ENCODE peak calls at places on chromosomes 1 and 21, in seven cellular contexts. One of them, this sample, is unnamed.

GRCh38 chr1:28208818-28209441 is 23.9 kb downstream of the DNAJC8 start:
- DNase-seq in coronary artery: no peak
- DNase-seq in heart right ventricle: no peak
- DNase-seq in brain microvascular endothelial cell: peak; percentile 66
- DNase-seq in testis: peak; percentile 71
- DNase-seq in caudate nucleus: peak; percentile 30
- DNase-seq in tibial nerve: no peak
- DNase-seq in this sample: no peak

GRCh38 chr1:1073743-1074587 is at the start of gene RNF223:
- DNase-seq in coronary artery: no peak
- DNase-seq in heart right ventricle: no peak
- DNase-seq in caudate nucleus: no peak
- DNase-seq in brain microvascular endothelial cell: no peak
- DNase-seq in tibial nerve: no peak
- DNase-seq in testis: no peak
- DNase-seq in this sample: no peak

GRCh38 chr1:196152086-196152485 is 456.2 kb downstream of the KCNT2 start:
- DNase-seq in tibial nerve: no peak
- DNase-seq in heart right ventricle: no peak
- DNase-seq in caudate nucleus: no peak
- DNase-seq in coronary artery: no peak
- DNase-seq in testis: no peak
- DNase-seq in brain microvascular endothelial cell: no peak
- DNase-seq in this sample: no peak

GRCh38 chr21:42830456-42831455 is 48.6 kb downstream of the WDR4 start:
- DNase-seq in heart right ventricle: no peak
- DNase-seq in tibial nerve: no peak
- DNase-seq in brain microvascular endothelial cell: no peak
- DNase-seq in testis: no peak
- DNase-seq in caudate nucleus: no peak
- DNase-seq in coronary artery: peak; percentile 64
- DNase-seq in this sample: no peak

GRCh38 chr1:234125283-234125682 is 220.8 kb downstream of the SLC35F3 start:
- DNase-seq in heart right ventricle: no peak
- DNase-seq in caudate nucleus: no peak
- DNase-seq in coronary artery: no peak
- DNase-seq in testis: peak; percentile 43
- DNase-seq in tibial nerve: no peak
- DNase-seq in brain microvascular endothelial cell: no peak
- DNase-seq in this sample: no peak

GRCh38 chr1:110673197-110673701 is 1.5 kb downstream of the KCNA3 start:
- DNase-seq in coronary artery: no peak
- DNase-seq in caudate nucleus: no peak
- DNase-seq in brain microvascular endothelial cell: no peak
- DNase-seq in testis: no peak
- DNase-seq in heart right ventricle: no peak
- DNase-seq in tibial nerve: no peak
- DNase-seq in this sample: no peak

GRCh38 chr1:199585392-199585791 is 442.1 kb upstream of the NR5A2 start:
- DNase-seq in testis: no peak
- DNase-seq in coronary artery: no peak
- DNase-seq in heart right ventricle: no peak
- DNase-seq in brain microvascular endothelial cell: no peak
- DNase-seq in caudate nucleus: no peak
- DNase-seq in tibial nerve: no peak
- DNase-seq in this sample: no peak

GRCh38 chr1:45952072-45952471 is 148.7 kb downstream of the MAST2 start:
- DNase-seq in heart right ventricle: no peak
- DNase-seq in coronary artery: no peak
- DNase-seq in caudate nucleus: no peak
- DNase-seq in tibial nerve: no peak
- DNase-seq in brain microvascular endothelial cell: no peak
- DNase-seq in testis: no peak
- DNase-seq in this sample: no peak

GRCh38 chr1:70990460-70991253 is 57.0 kb downstream of the PTGER3 start:
- DNase-seq in heart right ventricle: no peak
- DNase-seq in caudate nucleus: no peak
- DNase-seq in testis: no peak
- DNase-seq in brain microvascular endothelial cell: no peak
- DNase-seq in coronary artery: no peak
- DNase-seq in tibial nerve: no peak
- DNase-seq in this sample: no peak

GRCh38 chr21:42179316-42179715 is 39.6 kb upstream of the ABCG1 start:
- DNase-seq in caudate nucleus: no peak
- DNase-seq in brain microvascular endothelial cell: no peak
- DNase-seq in heart right ventricle: no peak
- DNase-seq in tibial nerve: no peak
- DNase-seq in coronary artery: no peak
- DNase-seq in testis: no peak
- DNase-seq in this sample: no peak

GRCh38 chr1:111704776-111705175 is 34.4 kb downstream of the INKA2 start:
- DNase-seq in tibial nerve: no peak
- DNase-seq in coronary artery: no peak
- DNase-seq in testis: no peak
- DNase-seq in caudate nucleus: no peak
- DNase-seq in brain microvascular endothelial cell: no peak
- DNase-seq in heart right ventricle: no peak
- DNase-seq in this sample: no peak

GRCh38 chr1:16396591-16396990 is 29.5 kb downstream of the SZRD1 start:
- DNase-seq in heart right ventricle: peak; percentile 29
- DNase-seq in testis: no peak
- DNase-seq in tibial nerve: no peak
- DNase-seq in caudate nucleus: no peak
- DNase-seq in brain microvascular endothelial cell: peak; percentile 64
- DNase-seq in coronary artery: no peak
- DNase-seq in this sample: no peak

GRCh38 chr1:18089488-18089887 is 18.1 kb upstream of the IGSF21 start:
- DNase-seq in tibial nerve: no peak
- DNase-seq in coronary artery: no peak
- DNase-seq in caudate nucleus: no peak
- DNase-seq in testis: no peak
- DNase-seq in heart right ventricle: no peak
- DNase-seq in brain microvascular endothelial cell: no peak
- DNase-seq in this sample: no peak

GRCh38 chr21:34728479-34728878 is 59.7 kb downstream of the CLIC6 start:
- DNase-seq in caudate nucleus: no peak
- DNase-seq in testis: no peak
- DNase-seq in heart right ventricle: no peak
- DNase-seq in coronary artery: no peak
- DNase-seq in brain microvascular endothelial cell: no peak
- DNase-seq in tibial nerve: no peak
- DNase-seq in this sample: no peak

GRCh38 chr21:34732388-34732821 is 63.6 kb downstream of the CLIC6 start:
- DNase-seq in testis: no peak
- DNase-seq in tibial nerve: no peak
- DNase-seq in coronary artery: no peak
- DNase-seq in caudate nucleus: no peak
- DNase-seq in brain microvascular endothelial cell: no peak
- DNase-seq in heart right ventricle: no peak
- DNase-seq in this sample: no peak

GRCh38 chr21:34730194-34730593 is 61.4 kb downstream of the CLIC6 start:
- DNase-seq in heart right ventricle: no peak
- DNase-seq in tibial nerve: no peak
- DNase-seq in testis: no peak
- DNase-seq in brain microvascular endothelial cell: no peak
- DNase-seq in coronary artery: no peak
- DNase-seq in caudate nucleus: no peak
- DNase-seq in this sample: no peak

GRCh38 chr21:34733866-34734265 is 65.1 kb downstream of the CLIC6 start:
- DNase-seq in heart right ventricle: no peak
- DNase-seq in brain microvascular endothelial cell: no peak
- DNase-seq in tibial nerve: no peak
- DNase-seq in caudate nucleus: no peak
- DNase-seq in coronary artery: no peak
- DNase-seq in testis: no peak
- DNase-seq in this sample: no peak

GRCh38 chr21:34730756-34731445 is 62.1 kb downstream of the CLIC6 start:
- DNase-seq in brain microvascular endothelial cell: no peak
- DNase-seq in coronary artery: no peak
- DNase-seq in heart right ventricle: no peak
- DNase-seq in caudate nucleus: no peak
- DNase-seq in testis: no peak
- DNase-seq in tibial nerve: no peak
- DNase-seq in this sample: no peak
- H3K27ac ChIP-seq in brain microvascular endothelial cell: no peak overlapping the region
- H3K27ac ChIP-seq in coronary artery: no peak overlapping the region
- H3K27ac ChIP-seq in heart right ventricle: no peak overlapping the region
- H3K27ac ChIP-seq in caudate nucleus: no peak overlapping the region
- H3K27ac ChIP-seq in testis: no peak overlapping the region
- H3K27ac ChIP-seq in tibial nerve: no peak overlapping the region
- H3K27ac ChIP-seq in this sample: no peak overlapping the region

DNA sequence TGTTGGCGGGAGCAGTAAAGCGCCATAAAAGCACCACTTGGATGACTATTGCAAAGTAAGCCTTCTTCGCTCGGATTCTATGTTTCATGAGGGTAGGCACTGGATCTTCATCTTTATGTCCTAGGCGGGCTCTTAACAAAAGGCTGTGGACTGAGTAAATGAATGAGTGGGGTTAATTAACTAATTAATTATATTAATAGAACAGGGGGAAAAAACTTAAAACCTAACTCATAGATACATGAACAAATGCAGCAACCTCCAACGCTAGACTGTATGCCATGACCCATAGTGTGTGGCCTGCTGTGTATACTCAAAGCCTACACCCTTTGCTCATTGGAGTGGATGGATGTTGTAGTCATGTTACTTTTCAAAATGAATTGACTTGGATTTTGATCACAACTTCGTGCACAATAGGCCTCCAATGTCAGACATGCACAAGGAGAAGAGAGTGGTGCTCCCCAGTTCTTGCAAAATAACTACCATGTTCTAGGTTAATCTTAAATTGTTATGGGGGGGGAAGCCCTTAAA is 417 bp upstream of the GFI1 start:
- DNase-seq in coronary artery: no peak
- DNase-seq in testis: no peak
- DNase-seq in tibial nerve: no peak
- DNase-seq in brain microvascular endothelial cell: no peak
- DNase-seq in caudate nucleus: no peak
- DNase-seq in heart right ventricle: no peak
- DNase-seq in this sample: no peak
- H3K27ac ChIP-seq in coronary artery: no peak overlapping the region
- H3K27ac ChIP-seq in testis: no peak overlapping the region
- H3K27ac ChIP-seq in tibial nerve: no peak overlapping the region
- H3K27ac ChIP-seq in brain microvascular endothelial cell: no peak overlapping the region
- H3K27ac ChIP-seq in caudate nucleus: no peak overlapping the region
- H3K27ac ChIP-seq in heart right ventricle: no peak overlapping the region
- H3K27ac ChIP-seq in this sample: no peak overlapping the region

GRCh38 chr1:10514490-10515235 is 39.9 kb downstream of the PEX14 start:
- DNase-seq in coronary artery: no peak
- DNase-seq in tibial nerve: no peak
- DNase-seq in heart right ventricle: no peak
- DNase-seq in testis: no peak
- DNase-seq in caudate nucleus: no peak
- DNase-seq in brain microvascular endothelial cell: peak; percentile 33
- DNase-seq in this sample: no peak
- H3K27ac ChIP-seq in coronary artery: no peak overlapping the region
- H3K27ac ChIP-seq in tibial nerve: no peak overlapping the region
- H3K27ac ChIP-seq in heart right ventricle: no peak overlapping the region
- H3K27ac ChIP-seq in testis: no peak overlapping the region
- H3K27ac ChIP-seq in caudate nucleus: no peak overlapping the region
- H3K27ac ChIP-seq in brain microvascular endothelial cell: no peak overlapping the region
- H3K27ac ChIP-seq in this sample: no peak overlapping the region

DNA sequence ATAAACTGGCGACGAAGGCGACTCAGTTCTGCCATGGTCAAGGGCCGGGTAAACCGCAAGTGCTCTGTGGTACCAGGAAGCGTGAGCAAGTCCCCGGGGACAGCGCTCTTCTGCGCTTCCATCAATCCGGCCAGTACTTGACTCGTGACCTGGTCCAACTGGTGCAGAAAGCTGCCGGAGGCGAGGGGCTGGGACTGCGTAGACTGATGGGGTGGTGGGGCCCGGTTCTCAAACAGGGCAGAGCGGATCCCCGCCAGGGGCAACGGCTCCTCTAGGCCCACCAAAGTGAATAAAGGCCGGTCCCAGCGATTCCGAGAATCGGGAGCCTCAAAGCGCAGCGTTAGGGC is 852 bp downstream of the KTI12 start:
- DNase-seq in heart right ventricle: peak; percentile 27
- DNase-seq in caudate nucleus: peak; percentile 29
- DNase-seq in testis: peak; percentile 70
- DNase-seq in tibial nerve: no peak
- DNase-seq in coronary artery: peak; percentile 76
- DNase-seq in brain microvascular endothelial cell: peak; percentile 64
- DNase-seq in this sample: no peak
- H3K27ac ChIP-seq in heart right ventricle: peak overlapping the region; percentile 82
- H3K27ac ChIP-seq in caudate nucleus: no peak overlapping the region
- H3K27ac ChIP-seq in testis: peak overlapping the region; percentile 85
- H3K27ac ChIP-seq in tibial nerve: peak overlapping the region; percentile 79
- H3K27ac ChIP-seq in coronary artery: peak overlapping the region; percentile 91
- H3K27ac ChIP-seq in brain microvascular endothelial cell: peak overlapping the region; percentile 96
- H3K27ac ChIP-seq in this sample: peak overlapping the region; percentile 88

GRCh38 chr1:95018602-95019369 is 54.0 kb downstream of the ALG14 start:
- DNase-seq in brain microvascular endothelial cell: no peak
- DNase-seq in coronary artery: no peak
- DNase-seq in tibial nerve: no peak
- DNase-seq in testis: no peak
- DNase-seq in heart right ventricle: no peak
- DNase-seq in caudate nucleus: no peak
- DNase-seq in this sample: no peak
- H3K27ac ChIP-seq in brain microvascular endothelial cell: no peak overlapping the region
- H3K27ac ChIP-seq in coronary artery: peak overlapping the region; percentile 1
- H3K27ac ChIP-seq in tibial nerve: no peak overlapping the region
- H3K27ac ChIP-seq in testis: no peak overlapping the region
- H3K27ac ChIP-seq in heart right ventricle: no peak overlapping the region
- H3K27ac ChIP-seq in caudate nucleus: no peak overlapping the region
- H3K27ac ChIP-seq in this sample: no peak overlapping the region

GRCh38 chr1:176517484-176517883 is 54.5 kb downstream of the PAPPA2 start:
- DNase-seq in testis: no peak
- DNase-seq in coronary artery: no peak
- DNase-seq in caudate nucleus: no peak
- DNase-seq in tibial nerve: no peak
- DNase-seq in brain microvascular endothelial cell: no peak
- DNase-seq in heart right ventricle: no peak
- DNase-seq in this sample: no peak
- H3K27ac ChIP-seq in testis: no peak overlapping the region
- H3K27ac ChIP-seq in coronary artery: no peak overlapping the region
- H3K27ac ChIP-seq in caudate nucleus: no peak overlapping the region
- H3K27ac ChIP-seq in tibial nerve: no peak overlapping the region
- H3K27ac ChIP-seq in brain microvascular endothelial cell: no peak overlapping the region
- H3K27ac ChIP-seq in heart right ventricle: no peak overlapping the region
- H3K27ac ChIP-seq in this sample: no peak overlapping the region

GRCh38 chr1:89908993-89909436 is 85.9 kb upstream of the ZNF326 start:
- DNase-seq in caudate nucleus: no peak
- DNase-seq in coronary artery: no peak
- DNase-seq in brain microvascular endothelial cell: peak; percentile 61
- DNase-seq in tibial nerve: no peak
- DNase-seq in testis: no peak
- DNase-seq in heart right ventricle: no peak
- DNase-seq in this sample: no peak

GRCh38 chr1:89910780-89911179 is 84.1 kb upstream of the ZNF326 start:
- DNase-seq in testis: no peak
- DNase-seq in tibial nerve: no peak
- DNase-seq in caudate nucleus: no peak
- DNase-seq in brain microvascular endothelial cell: peak; percentile 88
- DNase-seq in heart right ventricle: no peak
- DNase-seq in coronary artery: no peak
- DNase-seq in this sample: no peak

GRCh38 chr1:89910268-89910667 is 84.6 kb upstream of the ZNF326 start:
- DNase-seq in coronary artery: no peak
- DNase-seq in testis: no peak
- DNase-seq in brain microvascular endothelial cell: no peak
- DNase-seq in caudate nucleus: no peak
- DNase-seq in tibial nerve: no peak
- DNase-seq in heart right ventricle: no peak
- DNase-seq in this sample: no peak

GRCh38 chr1:89911186-89911976 is 83.5 kb upstream of the ZNF326 start:
- DNase-seq in testis: no peak
- DNase-seq in coronary artery: no peak
- DNase-seq in caudate nucleus: no peak
- DNase-seq in heart right ventricle: no peak
- DNase-seq in brain microvascular endothelial cell: no peak
- DNase-seq in tibial nerve: no peak
- DNase-seq in this sample: no peak

GRCh38 chr1:89912073-89912472 is 82.8 kb upstream of the ZNF326 start:
- DNase-seq in caudate nucleus: no peak
- DNase-seq in tibial nerve: no peak
- DNase-seq in testis: no peak
- DNase-seq in brain microvascular endothelial cell: no peak
- DNase-seq in coronary artery: no peak
- DNase-seq in heart right ventricle: no peak
- DNase-seq in this sample: no peak
- H3K27ac ChIP-seq in caudate nucleus: peak overlapping the region; percentile 2
- H3K27ac ChIP-seq in tibial nerve: no peak overlapping the region
- H3K27ac ChIP-seq in testis: no peak overlapping the region
- H3K27ac ChIP-seq in brain microvascular endothelial cell: peak overlapping the region; percentile 91
- H3K27ac ChIP-seq in coronary artery: no peak overlapping the region
- H3K27ac ChIP-seq in heart right ventricle: no peak overlapping the region
- H3K27ac ChIP-seq in this sample: no peak overlapping the region